ENCODE peak calls at places on chromosomes 16 and 17, in eight cellular contexts. V, N, W, K, P, X, L and J are unnamed samples.

GRCh38 chr17:64001091-64001579 is 3.0 kb downstream of the PRR29 start:
- DNase-seq in V (no peak), N (no peak), W (no peak), K (no peak), P (no peak), X (no peak), L (peak), J (no peak)

GRCh38 chr16:610513-611381 is 20.0 kb upstream of the WFIKKN1 start:
- DNase-seq in V (peak), N (peak), W (no peak), K (no peak), P (no peak), X (peak), L (peak), J (no peak)

GRCh38 chr17:14014647-14015046 is 54.7 kb upstream of the COX10 start:
- DNase-seq in V (no peak), N (no peak), W (no peak), K (no peak), P (no peak), X (no peak), L (no peak), J (no peak)

GRCh38 chr17:79622201-79622601 is 11.3 kb upstream of the RBFOX3 start:
- DNase-seq in V (no peak), N (no peak), W (no peak), K (peak), P (no peak), X (peak), L (peak), J (no peak)

GRCh38 chr17:58630883-58631522 is 60.8 kb downstream of the TEX14 start:
- DNase-seq in V (peak), N (no peak), W (no peak), K (no peak), P (no peak), X (peak), L (peak), J (no peak)

GRCh38 chr17:13420294-13421277 is 181.1 kb downstream of the HS3ST3A1 start:
- DNase-seq in V (no peak), N (no peak), W (peak), K (no peak), P (no peak), X (no peak), L (no peak), J (no peak)

GRCh38 chr16:58451945-58452401 is 48.0 kb upstream of the NDRG4 start:
- DNase-seq in V (no peak), N (no peak), W (no peak), K (no peak), P (peak), X (no peak), L (no peak), J (no peak)

GRCh38 chr17:77571562-77571981 is 386.9 kb upstream of the TNRC6C start:
- DNase-seq in V (no peak), N (no peak), W (no peak), K (no peak), P (no peak), X (peak), L (no peak), J (no peak)

GRCh38 chr17:48177816-48178215 is 70.2 kb downstream of the SNX11 start:
- DNase-seq in V (no peak), N (no peak), W (no peak), K (no peak), P (no peak), X (no peak), L (no peak), J (no peak)